ENCODE peak calls at places on chromosomes 4 and X, in five cellular contexts. S is AG10803, T is tibial nerve, R is tibial artery, L is epithelial cell of esophagus. E is an unnamed sample.
A peak's percentile ranks its signal among the peaks of the same experiment; 100 is the strongest.

GRCh38 chr4:15704145-15704544 is 1.3 kb downstream of the BST1 start:
- DNase-seq in S (no peak), T (no peak), R (no peak), L (no peak), E (no peak)

GRCh38 chr4:78184584-78184983 is 127.5 kb downstream of the FRAS1 start:
- DNase-seq in S (no peak), T (no peak), R (no peak), L (peak; percentile 16), E (no peak)

GRCh38 chrX:40201486-40201885 is 103.7 kb upstream of the BCOR start:
- DNase-seq in S (no peak), T (no peak), R (no peak), L (no peak), E (no peak)

GRCh38 chr4:122636697-122637096 is 15.8 kb upstream of the IL21 start:
- DNase-seq in S (no peak), T (no peak), R (no peak), L (no peak), E (no peak)

GRCh38 chr4:6840062-6840976 is 57.8 kb downstream of the KIAA0232 start:
- DNase-seq in S (peak; percentile 48), T (no peak), R (no peak), L (no peak), E (no peak)

GRCh38 chr4:182113774-182114173 is 129.4 kb upstream of the TENM3 start:
- DNase-seq in S (peak; percentile 82), T (no peak), R (no peak), L (no peak), E (no peak)

GRCh38 chrX:111447298-111447697 is 35.3 kb upstream of the DCX start:
- DNase-seq in S (no peak), T (no peak), R (no peak), L (peak; percentile 8), E (no peak)

GRCh38 chrX:115892787-115893671 is 277.5 kb upstream of the AGTR2 start:
- DNase-seq in S (no peak), T (no peak), R (no peak), L (peak; percentile 22), E (no peak)

GRCh38 chr4:76311896-76312331 is 5.4 kb downstream of the STBD1 start:
- DNase-seq in S (no peak), T (no peak), R (no peak), L (no peak), E (no peak)

GRCh38 chrX:147838465-147839131 is 73.1 kb upstream of the FMR1 start:
- DNase-seq in S (no peak), T (no peak), R (no peak), L (peak; percentile 13), E (no peak)

GRCh38 chrX:51144828-51145442 is 187.7 kb upstream of the NUDT10 start:
- DNase-seq in S (peak; percentile 15), T (no peak), R (no peak), L (peak; percentile 27), E (no peak)

GRCh38 chrX:25596881-25597280 is 541.3 kb upstream of the MAGEB18 start:
- DNase-seq in S (no peak), T (no peak), R (no peak), L (no peak), E (no peak)

GRCh38 chr4:70722199-70722791 is 531 bp downstream of the RUFY3 start:
- DNase-seq in S (peak; percentile 76), T (no peak), R (no peak), L (no peak), E (no peak)

GRCh38 chrX:10617964-10618342 is 2.4 kb downstream of the MID1 start:
- DNase-seq in S (peak; percentile 26), T (no peak), R (no peak), L (peak; percentile 82), E (no peak)

GRCh38 chrX:344371-344901 is 25.8 kb upstream of the GTPBP6 start:
- DNase-seq in S (no peak), T (no peak), R (no peak), L (no peak), E (peak; percentile 15)

GRCh38 chr4:109072595-109072994 is 229.9 kb downstream of the COL25A1 start:
- DNase-seq in S (peak; percentile 95), T (peak; percentile 89), R (peak; percentile 24), L (peak; percentile 73), E (no peak)

GRCh38 chr4:174559894-174560293 is 37.6 kb upstream of the HPGD start:
- DNase-seq in S (no peak), T (no peak), R (no peak), L (peak; percentile 84), E (no peak)

GRCh38 chr4:130053723-130054122 is 957.8 kb downstream of the C4orf33 start:
- DNase-seq in S (no peak), T (no peak), R (no peak), L (no peak), E (no peak)

GRCh38 chrX:14832151-14832550 is 40.7 kb downstream of the FANCB start:
- DNase-seq in S (peak; percentile 54), T (no peak), R (no peak), L (no peak), E (no peak)

GRCh38 chrX:112834976-112835375 is 5.7 kb downstream of the AMOT start:
- DNase-seq in S (no peak), T (no peak), R (no peak), L (no peak), E (no peak)

GRCh38 chrX:68433155-68433980 is at the start of gene OPHN1:
- DNase-seq in S (peak; percentile 73), T (peak; percentile 59), R (peak; percentile 72), L (peak; percentile 84), E (peak; percentile 57)

GRCh38 chr4:46886711-46887110 is 22.3 kb downstream of the COX7B2 start:
- DNase-seq in S (no peak), T (no peak), R (no peak), L (peak; percentile 13), E (no peak)

GRCh38 chr4:156329779-156330178 is 376.1 kb upstream of the CTSO start:
- DNase-seq in S (no peak), T (no peak), R (no peak), L (peak; percentile 36), E (no peak)

GRCh38 chr4:72067051-72067450 is 35.3 kb downstream of the NPFFR2 start:
- DNase-seq in S (no peak), T (no peak), R (no peak), L (no peak), E (no peak)

GRCh38 chr4:91829531-91829930 is 474.2 kb upstream of the GRID2 start:
- DNase-seq in S (no peak), T (no peak), R (no peak), L (no peak), E (no peak)

GRCh38 chr4:91827914-91828313 is 475.9 kb upstream of the GRID2 start:
- DNase-seq in S (no peak), T (no peak), R (no peak), L (no peak), E (no peak)

GRCh38 chr4:91826186-91826585 is 477.6 kb upstream of the GRID2 start:
- DNase-seq in S (no peak), T (no peak), R (no peak), L (peak; percentile 84), E (no peak)

GRCh38 chr4:91824773-91825172 is 479.0 kb upstream of the GRID2 start:
- DNase-seq in S (no peak), T (no peak), R (no peak), L (no peak), E (no peak)
- TF ChIP-seq CTCF in S (no peak), T (no peak), R (no peak), L (no peak), E (no peak)

GRCh38 chr4:27315625-27316024 is 455.0 kb downstream of the STIM2 start:
- DNase-seq in S (no peak), T (no peak), R (no peak), L (no peak), E (no peak)

GRCh38 chr4:27316176-27316575 is 455.5 kb downstream of the STIM2 start:
- DNase-seq in S (no peak), T (no peak), R (no peak), L (no peak), E (no peak)

GRCh38 chr4:27318740-27319139 is 458.1 kb downstream of the STIM2 start:
- DNase-seq in S (peak; percentile 6), T (no peak), R (no peak), L (peak; percentile 36), E (no peak)
- TF ChIP-seq CTCF in S (peak; percentile 50), T (no peak), R (no peak), L (peak; percentile 32), E (no peak)

DNA sequence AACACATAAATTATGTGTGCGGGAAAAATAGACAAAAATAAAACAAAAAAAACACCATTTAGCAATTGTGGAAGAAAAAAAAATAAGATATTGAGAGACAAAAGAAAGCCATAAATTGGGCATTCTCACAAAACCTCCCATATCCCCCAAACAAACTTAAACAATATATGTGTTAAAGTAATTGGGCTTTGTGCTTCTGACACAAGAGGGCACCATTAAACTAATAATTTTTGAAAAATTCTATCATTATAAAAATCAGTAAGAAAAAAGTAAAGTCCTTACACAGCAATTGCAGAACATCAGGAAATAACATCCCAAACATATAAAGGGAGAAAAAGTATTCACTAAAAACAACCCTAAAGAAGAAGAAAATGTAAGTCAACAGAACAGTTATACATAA is 880.7 kb downstream of the TECRL start:
- DNase-seq in S (no peak), T (no peak), R (no peak), L (no peak), E (no peak)
- TF ChIP-seq CTCF in S (no peak), T (no peak), R (no peak), L (no peak), E (no peak)

GRCh38 chrX:80184854-80185253 is 170.3 kb downstream of the TBX22 start:
- DNase-seq in S (no peak), T (no peak), R (no peak), L (no peak), E (no peak)

GRCh38 chrX:80181079-80181478 is 166.5 kb downstream of the TBX22 start:
- DNase-seq in S (no peak), T (no peak), R (no peak), L (no peak), E (no peak)
- TF ChIP-seq CTCF in S (no peak), T (no peak), R (no peak), L (no peak), E (peak; percentile 38)

GRCh38 chr4:170198742-170199141 is 109.0 kb upstream of the AADAT start:
- DNase-seq in S (no peak), T (no peak), R (no peak), L (peak; percentile 50), E (no peak)
- TF ChIP-seq CTCF in S (no peak), T (no peak), R (no peak), L (peak; percentile 47), E (peak; percentile 15)

GRCh38 chr4:73662709-73663546 is 42.7 kb upstream of the RASSF6 start:
- DNase-seq in S (peak; percentile 74), T (no peak), R (no peak), L (peak; percentile 74), E (no peak)

GRCh38 chr4:73664470-73664869 is 44.2 kb upstream of the RASSF6 start:
- DNase-seq in S (no peak), T (no peak), R (no peak), L (no peak), E (no peak)

GRCh38 chr4:73660808-73661207 is 40.6 kb upstream of the RASSF6 start:
- DNase-seq in S (no peak), T (no peak), R (no peak), L (no peak), E (no peak)

GRCh38 chr4:73661646-73662119 is 41.4 kb upstream of the RASSF6 start:
- DNase-seq in S (peak; percentile 97), T (no peak), R (no peak), L (peak; percentile 88), E (no peak)
- TF ChIP-seq CTCF in S (peak; percentile 47), T (no peak), R (no peak), L (no peak), E (no peak)

E was measured in mesothelial cell of epicardium.